ENCODE peak calls at places on chromosomes 3 and 15, in ten cellular contexts. One of them, this sample, is unnamed.

GRCh38 chr15:56877591-56877990 is 40.9 kb upstream of the TCF12 start:
- DNase-seq in cerebellar cortex: no peak
- DNase-seq in stimulated activated CD8-positive, alpha-beta memory T cell treated with anti-CD3 and anti-CD28 coated beads, Interleukin-4, amount 100 ng/mL, for 24 hours: no peak
- DNase-seq in activated naive CD4-positive, alpha-beta T cell treated with anti-CD3 and anti-CD28 coated beads, Interleukin-2, amount 50 U/mL, for 72 hours: no peak
- DNase-seq in activated naive CD8-positive, alpha-beta T cell treated with anti-CD3 and anti-CD28 coated beads, Interleukin-2, amount 50 U/mL, for 24 hours: no peak
- DNase-seq in stimulated activated naive CD8-positive, alpha-beta T cell treated with anti-CD3 and anti-CD28 coated beads, Interleukin-15, Interleukin-2, amounts not matched to agents 100 U/mL and 50 U/mL, for 24 hours: no peak
- DNase-seq in GM12865: no peak
- DNase-seq in ovary: no peak
- DNase-seq in activated T-helper 9 cell treated with anti-CD3 and anti-CD28 coated beads, Interleukin-2, amount 50 U/mL, for 16 hours: no peak
- DNase-seq in prostate gland: no peak
- DNase-seq in this sample: no peak

GRCh38 chr15:70397816-70398215 is 300.1 kb upstream of the TLE3 start:
- DNase-seq in cerebellar cortex: no peak
- DNase-seq in stimulated activated CD8-positive, alpha-beta memory T cell treated with anti-CD3 and anti-CD28 coated beads, Interleukin-4, amount 100 ng/mL, for 24 hours: no peak
- DNase-seq in activated naive CD4-positive, alpha-beta T cell treated with anti-CD3 and anti-CD28 coated beads, Interleukin-2, amount 50 U/mL, for 72 hours: no peak
- DNase-seq in activated naive CD8-positive, alpha-beta T cell treated with anti-CD3 and anti-CD28 coated beads, Interleukin-2, amount 50 U/mL, for 24 hours: no peak
- DNase-seq in stimulated activated naive CD8-positive, alpha-beta T cell treated with anti-CD3 and anti-CD28 coated beads, Interleukin-15, Interleukin-2, amounts not matched to agents 100 U/mL and 50 U/mL, for 24 hours: no peak
- DNase-seq in GM12865: no peak
- DNase-seq in ovary: no peak
- DNase-seq in activated T-helper 9 cell treated with anti-CD3 and anti-CD28 coated beads, Interleukin-2, amount 50 U/mL, for 16 hours: no peak
- DNase-seq in prostate gland: no peak
- DNase-seq in this sample: no peak

GRCh38 chr3:127387119-127387518 is 99.3 kb upstream of the PRR20G start:
- DNase-seq in cerebellar cortex: no peak
- DNase-seq in stimulated activated CD8-positive, alpha-beta memory T cell treated with anti-CD3 and anti-CD28 coated beads, Interleukin-4, amount 100 ng/mL, for 24 hours: no peak
- DNase-seq in activated naive CD4-positive, alpha-beta T cell treated with anti-CD3 and anti-CD28 coated beads, Interleukin-2, amount 50 U/mL, for 72 hours: peak; percentile 13
- DNase-seq in activated naive CD8-positive, alpha-beta T cell treated with anti-CD3 and anti-CD28 coated beads, Interleukin-2, amount 50 U/mL, for 24 hours: no peak
- DNase-seq in stimulated activated naive CD8-positive, alpha-beta T cell treated with anti-CD3 and anti-CD28 coated beads, Interleukin-15, Interleukin-2, amounts not matched to agents 100 U/mL and 50 U/mL, for 24 hours: no peak
- DNase-seq in GM12865: no peak
- DNase-seq in ovary: no peak
- DNase-seq in activated T-helper 9 cell treated with anti-CD3 and anti-CD28 coated beads, Interleukin-2, amount 50 U/mL, for 16 hours: no peak
- DNase-seq in prostate gland: no peak
- DNase-seq in this sample: no peak

GRCh38 chr15:65937476-65937875 is 68.2 kb downstream of the RAB11A start:
- DNase-seq in cerebellar cortex: peak; percentile 56
- DNase-seq in stimulated activated CD8-positive, alpha-beta memory T cell treated with anti-CD3 and anti-CD28 coated beads, Interleukin-4, amount 100 ng/mL, for 24 hours: no peak
- DNase-seq in activated naive CD4-positive, alpha-beta T cell treated with anti-CD3 and anti-CD28 coated beads, Interleukin-2, amount 50 U/mL, for 72 hours: no peak
- DNase-seq in activated naive CD8-positive, alpha-beta T cell treated with anti-CD3 and anti-CD28 coated beads, Interleukin-2, amount 50 U/mL, for 24 hours: no peak
- DNase-seq in stimulated activated naive CD8-positive, alpha-beta T cell treated with anti-CD3 and anti-CD28 coated beads, Interleukin-15, Interleukin-2, amounts not matched to agents 100 U/mL and 50 U/mL, for 24 hours: no peak
- DNase-seq in GM12865: no peak
- DNase-seq in ovary: no peak
- DNase-seq in activated T-helper 9 cell treated with anti-CD3 and anti-CD28 coated beads, Interleukin-2, amount 50 U/mL, for 16 hours: no peak
- DNase-seq in prostate gland: no peak
- DNase-seq in this sample: no peak

GRCh38 chr3:41194701-41195100 is 4.6 kb upstream of the CTNNB1 start:
- DNase-seq in cerebellar cortex: no peak
- DNase-seq in stimulated activated CD8-positive, alpha-beta memory T cell treated with anti-CD3 and anti-CD28 coated beads, Interleukin-4, amount 100 ng/mL, for 24 hours: no peak
- DNase-seq in activated naive CD4-positive, alpha-beta T cell treated with anti-CD3 and anti-CD28 coated beads, Interleukin-2, amount 50 U/mL, for 72 hours: no peak
- DNase-seq in activated naive CD8-positive, alpha-beta T cell treated with anti-CD3 and anti-CD28 coated beads, Interleukin-2, amount 50 U/mL, for 24 hours: no peak
- DNase-seq in stimulated activated naive CD8-positive, alpha-beta T cell treated with anti-CD3 and anti-CD28 coated beads, Interleukin-15, Interleukin-2, amounts not matched to agents 100 U/mL and 50 U/mL, for 24 hours: no peak
- DNase-seq in GM12865: no peak
- DNase-seq in ovary: no peak
- DNase-seq in activated T-helper 9 cell treated with anti-CD3 and anti-CD28 coated beads, Interleukin-2, amount 50 U/mL, for 16 hours: no peak
- DNase-seq in prostate gland: no peak
- DNase-seq in this sample: no peak

GRCh38 chr3:194140520-194141414 is 4.8 kb downstream of the HES1 start:
- DNase-seq in cerebellar cortex: no peak
- DNase-seq in stimulated activated CD8-positive, alpha-beta memory T cell treated with anti-CD3 and anti-CD28 coated beads, Interleukin-4, amount 100 ng/mL, for 24 hours: no peak
- DNase-seq in activated naive CD4-positive, alpha-beta T cell treated with anti-CD3 and anti-CD28 coated beads, Interleukin-2, amount 50 U/mL, for 72 hours: no peak
- DNase-seq in activated naive CD8-positive, alpha-beta T cell treated with anti-CD3 and anti-CD28 coated beads, Interleukin-2, amount 50 U/mL, for 24 hours: peak; percentile 31
- DNase-seq in stimulated activated naive CD8-positive, alpha-beta T cell treated with anti-CD3 and anti-CD28 coated beads, Interleukin-15, Interleukin-2, amounts not matched to agents 100 U/mL and 50 U/mL, for 24 hours: peak; percentile 38
- DNase-seq in GM12865: no peak
- DNase-seq in ovary: peak; percentile 73
- DNase-seq in activated T-helper 9 cell treated with anti-CD3 and anti-CD28 coated beads, Interleukin-2, amount 50 U/mL, for 16 hours: peak; percentile 2
- DNase-seq in prostate gland: no peak
- DNase-seq in this sample: peak; percentile 82

GRCh38 chr3:184085389-184085852 is 11.4 kb upstream of the HTR3E start:
- DNase-seq in cerebellar cortex: no peak
- DNase-seq in stimulated activated CD8-positive, alpha-beta memory T cell treated with anti-CD3 and anti-CD28 coated beads, Interleukin-4, amount 100 ng/mL, for 24 hours: no peak
- DNase-seq in activated naive CD4-positive, alpha-beta T cell treated with anti-CD3 and anti-CD28 coated beads, Interleukin-2, amount 50 U/mL, for 72 hours: no peak
- DNase-seq in activated naive CD8-positive, alpha-beta T cell treated with anti-CD3 and anti-CD28 coated beads, Interleukin-2, amount 50 U/mL, for 24 hours: no peak
- DNase-seq in stimulated activated naive CD8-positive, alpha-beta T cell treated with anti-CD3 and anti-CD28 coated beads, Interleukin-15, Interleukin-2, amounts not matched to agents 100 U/mL and 50 U/mL, for 24 hours: no peak
- DNase-seq in GM12865: peak; percentile 22
- DNase-seq in ovary: no peak
- DNase-seq in activated T-helper 9 cell treated with anti-CD3 and anti-CD28 coated beads, Interleukin-2, amount 50 U/mL, for 16 hours: no peak
- DNase-seq in prostate gland: no peak
- DNase-seq in this sample: no peak

GRCh38 chr3:16801698-16802097 is 83.1 kb upstream of the PLCL2 start:
- DNase-seq in cerebellar cortex: peak; percentile 98
- DNase-seq in stimulated activated CD8-positive, alpha-beta memory T cell treated with anti-CD3 and anti-CD28 coated beads, Interleukin-4, amount 100 ng/mL, for 24 hours: no peak
- DNase-seq in activated naive CD4-positive, alpha-beta T cell treated with anti-CD3 and anti-CD28 coated beads, Interleukin-2, amount 50 U/mL, for 72 hours: no peak
- DNase-seq in activated naive CD8-positive, alpha-beta T cell treated with anti-CD3 and anti-CD28 coated beads, Interleukin-2, amount 50 U/mL, for 24 hours: no peak
- DNase-seq in stimulated activated naive CD8-positive, alpha-beta T cell treated with anti-CD3 and anti-CD28 coated beads, Interleukin-15, Interleukin-2, amounts not matched to agents 100 U/mL and 50 U/mL, for 24 hours: no peak
- DNase-seq in GM12865: peak; percentile 24
- DNase-seq in ovary: no peak
- DNase-seq in activated T-helper 9 cell treated with anti-CD3 and anti-CD28 coated beads, Interleukin-2, amount 50 U/mL, for 16 hours: no peak
- DNase-seq in prostate gland: no peak
- DNase-seq in this sample: no peak

GRCh38 chr15:68271854-68272471 is 5.6 kb upstream of the FEM1B start:
- DNase-seq in cerebellar cortex: no peak
- DNase-seq in stimulated activated CD8-positive, alpha-beta memory T cell treated with anti-CD3 and anti-CD28 coated beads, Interleukin-4, amount 100 ng/mL, for 24 hours: no peak
- DNase-seq in activated naive CD4-positive, alpha-beta T cell treated with anti-CD3 and anti-CD28 coated beads, Interleukin-2, amount 50 U/mL, for 72 hours: no peak
- DNase-seq in activated naive CD8-positive, alpha-beta T cell treated with anti-CD3 and anti-CD28 coated beads, Interleukin-2, amount 50 U/mL, for 24 hours: no peak
- DNase-seq in stimulated activated naive CD8-positive, alpha-beta T cell treated with anti-CD3 and anti-CD28 coated beads, Interleukin-15, Interleukin-2, amounts not matched to agents 100 U/mL and 50 U/mL, for 24 hours: no peak
- DNase-seq in GM12865: no peak
- DNase-seq in ovary: peak; percentile 45
- DNase-seq in activated T-helper 9 cell treated with anti-CD3 and anti-CD28 coated beads, Interleukin-2, amount 50 U/mL, for 16 hours: no peak
- DNase-seq in prostate gland: peak; percentile 86
- DNase-seq in this sample: no peak

GRCh38 chr15:74196175-74196574 is 6.4 kb downstream of the STRA6 start:
- DNase-seq in cerebellar cortex: no peak
- DNase-seq in stimulated activated CD8-positive, alpha-beta memory T cell treated with anti-CD3 and anti-CD28 coated beads, Interleukin-4, amount 100 ng/mL, for 24 hours: no peak
- DNase-seq in activated naive CD4-positive, alpha-beta T cell treated with anti-CD3 and anti-CD28 coated beads, Interleukin-2, amount 50 U/mL, for 72 hours: no peak
- DNase-seq in activated naive CD8-positive, alpha-beta T cell treated with anti-CD3 and anti-CD28 coated beads, Interleukin-2, amount 50 U/mL, for 24 hours: no peak
- DNase-seq in stimulated activated naive CD8-positive, alpha-beta T cell treated with anti-CD3 and anti-CD28 coated beads, Interleukin-15, Interleukin-2, amounts not matched to agents 100 U/mL and 50 U/mL, for 24 hours: no peak
- DNase-seq in GM12865: no peak
- DNase-seq in ovary: peak; percentile 67
- DNase-seq in activated T-helper 9 cell treated with anti-CD3 and anti-CD28 coated beads, Interleukin-2, amount 50 U/mL, for 16 hours: no peak
- DNase-seq in prostate gland: peak; percentile 7
- DNase-seq in this sample: no peak

GRCh38 chr15:33865416-33865815 is 102.9 kb upstream of the CHRM5 start:
- DNase-seq in cerebellar cortex: no peak
- DNase-seq in stimulated activated CD8-positive, alpha-beta memory T cell treated with anti-CD3 and anti-CD28 coated beads, Interleukin-4, amount 100 ng/mL, for 24 hours: no peak
- DNase-seq in activated naive CD4-positive, alpha-beta T cell treated with anti-CD3 and anti-CD28 coated beads, Interleukin-2, amount 50 U/mL, for 72 hours: no peak
- DNase-seq in activated naive CD8-positive, alpha-beta T cell treated with anti-CD3 and anti-CD28 coated beads, Interleukin-2, amount 50 U/mL, for 24 hours: no peak
- DNase-seq in stimulated activated naive CD8-positive, alpha-beta T cell treated with anti-CD3 and anti-CD28 coated beads, Interleukin-15, Interleukin-2, amounts not matched to agents 100 U/mL and 50 U/mL, for 24 hours: no peak
- DNase-seq in GM12865: no peak
- DNase-seq in ovary: no peak
- DNase-seq in activated T-helper 9 cell treated with anti-CD3 and anti-CD28 coated beads, Interleukin-2, amount 50 U/mL, for 16 hours: no peak
- DNase-seq in prostate gland: no peak
- DNase-seq in this sample: no peak

GRCh38 chr15:92435145-92435544 is 41.5 kb downstream of the ST8SIA2 start:
- DNase-seq in cerebellar cortex: no peak
- DNase-seq in stimulated activated CD8-positive, alpha-beta memory T cell treated with anti-CD3 and anti-CD28 coated beads, Interleukin-4, amount 100 ng/mL, for 24 hours: no peak
- DNase-seq in activated naive CD4-positive, alpha-beta T cell treated with anti-CD3 and anti-CD28 coated beads, Interleukin-2, amount 50 U/mL, for 72 hours: no peak
- DNase-seq in activated naive CD8-positive, alpha-beta T cell treated with anti-CD3 and anti-CD28 coated beads, Interleukin-2, amount 50 U/mL, for 24 hours: no peak
- DNase-seq in stimulated activated naive CD8-positive, alpha-beta T cell treated with anti-CD3 and anti-CD28 coated beads, Interleukin-15, Interleukin-2, amounts not matched to agents 100 U/mL and 50 U/mL, for 24 hours: no peak
- DNase-seq in GM12865: no peak
- DNase-seq in ovary: no peak
- DNase-seq in activated T-helper 9 cell treated with anti-CD3 and anti-CD28 coated beads, Interleukin-2, amount 50 U/mL, for 16 hours: no peak
- DNase-seq in prostate gland: no peak
- DNase-seq in this sample: no peak

GRCh38 chr15:25863067-25863967 is at the start of gene ATP10A:
- DNase-seq in cerebellar cortex: peak; percentile 24
- DNase-seq in stimulated activated CD8-positive, alpha-beta memory T cell treated with anti-CD3 and anti-CD28 coated beads, Interleukin-4, amount 100 ng/mL, for 24 hours: peak; percentile 39
- DNase-seq in activated naive CD4-positive, alpha-beta T cell treated with anti-CD3 and anti-CD28 coated beads, Interleukin-2, amount 50 U/mL, for 72 hours: peak; percentile 68
- DNase-seq in activated naive CD8-positive, alpha-beta T cell treated with anti-CD3 and anti-CD28 coated beads, Interleukin-2, amount 50 U/mL, for 24 hours: peak; percentile 66
- DNase-seq in stimulated activated naive CD8-positive, alpha-beta T cell treated with anti-CD3 and anti-CD28 coated beads, Interleukin-15, Interleukin-2, amounts not matched to agents 100 U/mL and 50 U/mL, for 24 hours: peak; percentile 75
- DNase-seq in GM12865: no peak
- DNase-seq in ovary: peak; percentile 38
- DNase-seq in activated T-helper 9 cell treated with anti-CD3 and anti-CD28 coated beads, Interleukin-2, amount 50 U/mL, for 16 hours: no peak
- DNase-seq in prostate gland: no peak
- DNase-seq in this sample: no peak

This sample was measured in ecto neural progenitor cell.